ENCODE peak calls at places on chromosome 4, in six cellular contexts. V, X, L, C, J and N are unnamed samples.

GRCh38 chr4:70754470-70754869 is 32.7 kb downstream of the RUFY3 start:
- DNase-seq in V (no peak), X (no peak), L (no peak), C (no peak), J (no peak), N (peak)

GRCh38 chr4:164488114-164488513 is 265.8 kb upstream of the SMIM31 start:
- DNase-seq in V (no peak), X (peak), L (no peak), C (no peak), J (no peak), N (no peak)

GRCh38 chr4:20711335-20711734 is 11.1 kb downstream of the PACRGL start:
- DNase-seq in V (no peak), X (no peak), L (no peak), C (no peak), J (no peak), N (no peak)

GRCh38 chr4:112031712-112032328 is 113.4 kb upstream of the FAM241A start:
- DNase-seq in V (peak), X (peak), L (peak), C (no peak), J (peak), N (peak)

GRCh38 chr4:89598602-89599001 is 238.4 kb downstream of the SNCA start:
- DNase-seq in V (no peak), X (peak), L (peak), C (no peak), J (peak), N (peak)

GRCh38 chr4:139767168-139767567 is 101.5 kb downstream of the MGST2 start:
- DNase-seq in V (no peak), X (no peak), L (no peak), C (no peak), J (peak), N (peak)

GRCh38 chr4:183097251-183098079 is 1.6 kb upstream of the WWC2 start:
- DNase-seq in V (no peak), X (no peak), L (peak), C (peak), J (no peak), N (no peak)

GRCh38 chr4:169530048-169530447 is 82.3 kb downstream of the NEK1 start:
- DNase-seq in V (no peak), X (peak), L (no peak), C (no peak), J (no peak), N (no peak)

GRCh38 chr4:6680372-6681034 is 13.2 kb upstream of the S100P start:
- DNase-seq in V (no peak), X (no peak), L (no peak), C (no peak), J (no peak), N (no peak)

GRCh38 chr4:162163892-162164759 is at the start of gene FSTL5:
- DNase-seq in V (no peak), X (peak), L (peak), C (no peak), J (peak), N (peak)

GRCh38 chr4:154720123-154720522 is 23.7 kb upstream of the LRAT start:
- DNase-seq in V (no peak), X (peak), L (peak), C (no peak), J (peak), N (no peak)

GRCh38 chr4:86664959-86665358 is 70.8 kb downstream of the PTPN13 start:
- DNase-seq in V (no peak), X (peak), L (peak), C (no peak), J (peak), N (peak)

GRCh38 chr4:140308366-140309123 is 64.9 kb upstream of the SCOC start:
- DNase-seq in V (no peak), X (peak), L (peak), C (peak), J (peak), N (peak)

GRCh38 chr4:3791910-3792542 is 25.8 kb downstream of the ADRA2C start:
- DNase-seq in V (no peak), X (peak), L (no peak), C (no peak), J (peak), N (peak)

GRCh38 chr4:76984127-76984526 is 34.6 kb downstream of the SEPTIN11 start:
- DNase-seq in V (no peak), X (peak), L (peak), C (no peak), J (peak), N (peak)

GRCh38 chr4:10492486-10492885 is 35.3 kb upstream of the ZNF518B start:
- DNase-seq in V (no peak), X (no peak), L (no peak), C (no peak), J (no peak), N (peak)

GRCh38 chr4:98528882-98529281 is 129.5 kb downstream of the TSPAN5 start:
- DNase-seq in V (no peak), X (no peak), L (no peak), C (no peak), J (no peak), N (peak)

GRCh38 chr4:175424111-175424510 is 388.0 kb downstream of the GPM6A start:
- DNase-seq in V (no peak), X (no peak), L (no peak), C (no peak), J (no peak), N (no peak)

GRCh38 chr4:175422331-175422730 is 389.7 kb downstream of the GPM6A start:
- DNase-seq in V (no peak), X (no peak), L (peak), C (no peak), J (peak), N (no peak)

GRCh38 chr4:175418511-175418910 is 393.6 kb downstream of the GPM6A start:
- DNase-seq in V (no peak), X (no peak), L (no peak), C (no peak), J (peak), N (no peak)

GRCh38 chr4:175419120-175419774 is 392.8 kb downstream of the GPM6A start:
- DNase-seq in V (peak), X (peak), L (peak), C (no peak), J (peak), N (peak)

GRCh38 chr4:175421506-175421905 is 390.6 kb downstream of the GPM6A start:
- DNase-seq in V (peak), X (peak), L (peak), C (no peak), J (peak), N (peak)
- H3K4me3 ChIP-seq in V (no peak), X (no peak), L (no peak), C (no peak), J (no peak), N (no peak)

GRCh38 chr4:148067307-148067916 is 335.5 kb downstream of the ARHGAP10 start:
- DNase-seq in V (no peak), X (no peak), L (no peak), C (no peak), J (no peak), N (no peak)
- TF ChIP-seq CTCF in V (no peak), X (no peak), L (no peak), C (no peak), J (no peak), N (no peak)

DNA sequence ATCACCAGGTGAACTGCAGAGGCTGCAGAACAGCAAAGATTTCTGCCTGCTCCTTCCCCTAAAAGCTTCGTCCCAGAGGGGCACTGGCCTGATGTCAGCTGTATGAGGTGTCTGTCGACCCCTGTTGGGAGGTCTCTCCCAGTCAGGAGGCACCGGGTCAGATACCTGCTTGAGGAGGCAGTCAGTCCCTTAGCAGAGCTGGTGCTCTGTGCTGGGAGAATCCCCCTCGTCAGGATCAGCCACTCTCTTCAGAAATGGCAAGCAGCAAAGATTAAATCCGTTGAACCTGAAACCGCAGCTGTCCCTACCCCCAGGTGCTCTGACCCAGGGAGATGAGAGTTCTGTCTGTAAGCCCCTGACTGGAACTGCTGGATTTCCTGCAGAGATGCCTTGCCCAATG is 1166.3 kb upstream of the ADGRL3 start:
- DNase-seq in V (no peak), X (no peak), L (no peak), C (no peak), J (no peak), N (no peak)
- H3K4me3 ChIP-seq in V (no peak), X (no peak), L (no peak), C (no peak), J (no peak), N (no peak)

GRCh38 chr4:26105815-26106699 is 192.0 kb downstream of the SMIM20 start:
- DNase-seq in V (no peak), X (peak), L (peak), C (no peak), J (peak), N (peak)

GRCh38 chr4:26104056-26104685 is 190.2 kb downstream of the SMIM20 start:
- DNase-seq in V (no peak), X (no peak), L (no peak), C (no peak), J (no peak), N (no peak)

GRCh38 chr4:26110493-26110892 is 196.5 kb downstream of the SMIM20 start:
- DNase-seq in V (no peak), X (peak), L (no peak), C (no peak), J (no peak), N (no peak)

GRCh38 chr4:26105372-26105771 is 191.4 kb downstream of the SMIM20 start:
- DNase-seq in V (no peak), X (no peak), L (peak), C (no peak), J (peak), N (no peak)

GRCh38 chr4:26108024-26108423 is 194.0 kb downstream of the SMIM20 start:
- DNase-seq in V (no peak), X (no peak), L (no peak), C (no peak), J (no peak), N (no peak)
- TF ChIP-seq CTCF in V (no peak), X (no peak), L (no peak), C (no peak), J (no peak), N (no peak)

DNA sequence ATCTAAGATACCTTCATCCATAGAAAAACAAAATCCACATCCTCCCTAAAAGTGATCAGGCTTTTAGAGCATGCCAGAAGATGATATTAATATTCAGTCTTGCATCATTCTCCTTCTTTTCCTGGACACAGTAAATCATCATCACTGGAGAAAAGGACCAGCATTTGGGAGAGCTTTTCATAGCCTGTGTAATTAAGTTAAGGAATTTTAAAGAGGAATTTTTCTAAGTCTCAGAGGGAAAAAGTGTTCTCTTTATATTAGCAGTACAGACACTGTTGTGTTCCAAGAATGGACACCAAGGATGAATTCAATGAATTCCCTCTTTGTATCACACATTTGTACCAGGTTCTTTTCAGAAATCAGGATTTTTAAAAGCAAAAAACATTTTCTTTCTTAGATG is 665 bp downstream of the SCRG1 start:
- DNase-seq in V (no peak), X (no peak), L (no peak), C (no peak), J (no peak), N (no peak)
- H3K4me3 ChIP-seq in V (no peak), X (no peak), L (no peak), C (no peak), J (no peak), N (no peak)

GRCh38 chr4:102302762-102303161 is 42.5 kb downstream of the SLC39A8 start:
- DNase-seq in V (no peak), X (no peak), L (no peak), C (no peak), J (no peak), N (no peak)

GRCh38 chr4:102301167-102301566 is 44.1 kb downstream of the SLC39A8 start:
- DNase-seq in V (no peak), X (no peak), L (no peak), C (no peak), J (no peak), N (no peak)

GRCh38 chr4:102295153-102295862 is 50.0 kb downstream of the SLC39A8 start:
- DNase-seq in V (no peak), X (no peak), L (no peak), C (no peak), J (no peak), N (no peak)

GRCh38 chr4:102299302-102299701 is 46.0 kb downstream of the SLC39A8 start:
- DNase-seq in V (no peak), X (no peak), L (no peak), C (no peak), J (no peak), N (no peak)

DNA sequence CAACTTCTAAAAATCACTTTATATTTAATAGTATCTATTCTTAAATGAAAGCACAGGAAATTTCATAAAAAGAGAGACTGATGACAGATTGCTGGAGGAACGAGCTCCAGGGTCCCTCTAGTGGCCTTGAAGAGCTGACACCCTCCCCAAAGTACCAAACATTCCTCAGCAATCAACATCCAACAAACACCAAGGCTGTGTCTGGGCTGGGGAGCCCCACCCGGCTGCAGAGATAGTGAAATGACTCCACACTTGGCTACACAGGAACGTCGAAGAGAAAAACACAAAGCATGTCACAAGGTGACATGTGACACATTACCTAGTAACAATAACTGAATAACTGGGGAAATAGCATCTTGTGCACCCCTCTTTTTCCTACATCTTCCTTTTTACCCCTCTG is 45.6 kb downstream of the SLC39A8 start:
- DNase-seq in V (peak), X (peak), L (peak), C (no peak), J (peak), N (peak)
- TF ChIP-seq CTCF in V (peak), X (peak), L (peak), C (peak), J (peak), N (peak)

DNA sequence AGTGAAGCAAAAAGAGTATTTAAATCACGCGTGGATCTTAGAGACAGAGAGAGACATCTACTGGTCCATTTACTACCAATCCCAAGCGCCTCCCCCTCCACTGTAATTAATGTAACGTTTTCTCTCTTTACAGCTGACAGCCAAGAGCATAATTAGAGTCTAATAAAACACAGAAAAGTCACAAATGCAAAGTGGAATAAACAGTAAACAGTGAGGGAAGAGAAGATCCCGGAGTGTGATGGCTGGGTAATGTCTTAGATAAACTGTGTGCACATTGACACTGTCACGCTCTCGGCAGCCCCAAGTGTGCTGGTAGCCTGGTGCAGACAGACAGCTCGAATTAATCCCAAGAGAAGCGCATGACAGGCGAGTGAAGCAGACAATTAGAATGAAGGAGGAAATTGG is 100.3 kb downstream of the CXXC4 start:
- DNase-seq in V (no peak), X (no peak), L (no peak), C (no peak), J (no peak), N (no peak)
- H3K4me3 ChIP-seq in V (no peak), X (no peak), L (no peak), C (peak), J (no peak), N (no peak)

DNA sequence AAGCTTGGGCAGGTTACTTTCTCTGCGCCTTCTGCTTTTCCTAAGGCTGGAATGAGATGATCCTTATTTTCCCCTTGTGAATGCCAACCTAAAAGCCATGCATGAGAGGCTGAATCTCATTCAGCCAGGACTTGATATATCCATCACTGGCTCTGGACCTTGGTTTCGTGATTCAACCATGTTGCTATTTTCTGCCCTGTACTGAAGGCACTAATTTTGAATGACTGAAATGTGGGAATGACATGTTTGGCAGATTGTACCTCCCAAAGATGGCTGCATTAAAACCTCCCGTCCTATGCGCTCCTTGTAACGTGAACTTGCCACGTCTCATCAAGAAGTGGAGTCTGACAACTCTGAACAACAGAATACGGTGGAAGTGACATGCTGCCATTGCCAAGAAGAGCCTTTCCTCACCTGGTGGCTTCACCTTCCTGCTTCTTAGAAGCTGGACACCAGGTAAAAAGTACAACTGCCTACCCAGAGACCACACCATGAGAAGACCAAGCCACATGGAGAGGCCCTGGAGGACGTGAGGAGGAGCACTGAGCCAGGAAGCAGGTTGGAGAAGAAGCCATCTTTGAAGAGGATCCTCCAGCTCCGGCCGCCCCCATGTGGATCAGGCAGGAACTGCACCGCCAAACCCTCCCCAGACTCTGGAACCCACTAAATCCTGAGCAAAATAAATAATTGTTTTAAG is 174.5 kb downstream of the NSUN7 start:
- DNase-seq in V (peak), X (peak), L (peak), C (peak), J (peak), N (peak)
- TF ChIP-seq CTCF in V (peak), X (peak), L (peak), C (peak), J (peak), N (peak)

DNA sequence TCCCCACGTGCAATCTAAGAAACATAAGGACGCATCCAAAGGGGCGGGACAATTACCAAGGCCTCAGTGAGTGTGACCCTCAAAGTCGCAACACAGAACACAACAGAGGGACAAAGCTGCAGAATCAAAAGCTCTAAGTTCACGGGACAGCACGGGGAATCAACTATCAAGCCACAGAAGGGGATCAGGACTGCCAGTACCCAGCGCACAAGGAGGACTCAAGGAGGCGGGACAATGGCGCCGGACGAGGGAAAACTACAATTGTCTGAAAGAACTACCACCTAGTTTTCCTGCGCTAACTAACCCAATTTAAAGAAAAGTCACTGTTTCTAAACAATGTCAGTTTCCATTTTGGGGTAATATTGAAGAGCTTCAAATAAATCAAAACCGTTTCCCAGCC is 1.3 kb downstream of the FAM53A start:
- DNase-seq in V (no peak), X (no peak), L (no peak), C (no peak), J (no peak), N (no peak)
- H3K4me3 ChIP-seq in V (peak), X (no peak), L (peak), C (peak), J (peak), N (peak)

GRCh38 chr4:108829981-108830492 is 67.2 kb upstream of the ETNPPL start:
- DNase-seq in V (no peak), X (no peak), L (no peak), C (no peak), J (peak), N (no peak)

GRCh38 chr4:108834787-108835384 is 72.0 kb upstream of the ETNPPL start:
- DNase-seq in V (no peak), X (peak), L (peak), C (no peak), J (peak), N (peak)

GRCh38 chr4:108830509-108831244 is 67.8 kb upstream of the ETNPPL start:
- DNase-seq in V (no peak), X (peak), L (no peak), C (no peak), J (peak), N (peak)

GRCh38 chr4:108834167-108834566 is 71.3 kb upstream of the ETNPPL start:
- DNase-seq in V (no peak), X (peak), L (peak), C (no peak), J (peak), N (peak)

DNA sequence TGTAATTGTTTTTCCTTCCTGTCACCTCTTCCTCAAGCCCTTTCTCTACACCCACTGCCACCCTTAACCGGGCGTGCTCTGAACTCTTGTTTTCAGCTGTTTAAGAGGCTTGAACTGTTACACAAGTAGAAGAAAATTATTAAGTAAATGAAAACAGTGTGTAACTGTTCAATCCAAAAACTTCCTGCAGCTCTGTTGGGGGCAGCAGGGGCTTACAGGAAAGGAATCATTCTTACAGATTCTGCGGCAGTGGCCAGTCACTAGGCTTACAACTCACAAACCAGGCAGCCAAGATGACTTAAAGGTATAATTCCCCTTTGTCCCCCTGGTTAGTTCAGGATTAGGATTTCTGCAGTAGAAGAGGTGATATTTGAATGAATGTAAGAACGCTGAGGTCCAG is 70.2 kb upstream of the ETNPPL start:
- DNase-seq in V (no peak), X (no peak), L (no peak), C (no peak), J (peak), N (no peak)
- TF ChIP-seq CTCF in V (no peak), X (no peak), L (no peak), C (no peak), J (no peak), N (no peak)